ENCODE peak calls at places on chromosomes 3 and 15, in six cellular contexts. One of them, this sample, is unnamed.

GRCh38 chr15:81992523-81992922 is 53.3 kb downstream of the MEX3B start:
- DNase-seq in IMR-90: no peak
- DNase-seq in mesenchymal stem cell: no peak
- DNase-seq in H9: no peak
- DNase-seq in neuronal stem cell: no peak
- DNase-seq in H1: no peak
- DNase-seq in this sample: no peak

GRCh38 chr3:133797396-133798105 is 8.1 kb upstream of the SRPRB start:
- DNase-seq in H9: no peak
- DNase-seq in H1: no peak
- DNase-seq in IMR-90: peak; percentile 4
- DNase-seq in mesenchymal stem cell: no peak
- DNase-seq in neuronal stem cell: no peak
- DNase-seq in this sample: peak; percentile 81

GRCh38 chr3:30527186-30527585 is 79.2 kb upstream of the TGFBR2 start:
- DNase-seq in H9: no peak
- DNase-seq in IMR-90: no peak
- DNase-seq in H1: no peak
- DNase-seq in neuronal stem cell: no peak
- DNase-seq in mesenchymal stem cell: no peak
- DNase-seq in this sample: peak; percentile 91

GRCh38 chr3:114274929-114275328 is 18.9 kb upstream of the TIGIT start:
- DNase-seq in neuronal stem cell: no peak
- DNase-seq in H1: no peak
- DNase-seq in IMR-90: peak; percentile 51
- DNase-seq in mesenchymal stem cell: peak; percentile 14
- DNase-seq in H9: no peak
- DNase-seq in this sample: no peak

GRCh38 chr3:22225161-22225560 is 474.2 kb upstream of the ZNF385D start:
- DNase-seq in H9: no peak
- DNase-seq in IMR-90: no peak
- DNase-seq in mesenchymal stem cell: no peak
- DNase-seq in neuronal stem cell: no peak
- DNase-seq in H1: no peak
- DNase-seq in this sample: no peak

GRCh38 chr3:113264249-113264648 is 52.9 kb downstream of the BOC start:
- DNase-seq in H1: peak; percentile 59
- DNase-seq in mesenchymal stem cell: no peak
- DNase-seq in H9: peak; percentile 85
- DNase-seq in neuronal stem cell: peak; percentile 76
- DNase-seq in IMR-90: no peak
- DNase-seq in this sample: no peak

GRCh38 chr3:89332311-89333159 is 225.1 kb downstream of the EPHA3 start:
- DNase-seq in neuronal stem cell: no peak
- DNase-seq in H9: peak; percentile 34
- DNase-seq in H1: no peak
- DNase-seq in IMR-90: no peak
- DNase-seq in mesenchymal stem cell: peak; percentile 21
- DNase-seq in this sample: no peak

GRCh38 chr15:42171795-42172194 is 15.4 kb upstream of the PLA2G4F start:
- DNase-seq in IMR-90: no peak
- DNase-seq in mesenchymal stem cell: no peak
- DNase-seq in neuronal stem cell: no peak
- DNase-seq in H1: no peak
- DNase-seq in H9: no peak
- DNase-seq in this sample: no peak

GRCh38 chr15:78264304-78265136 is at the start of gene DNAJA4:
- DNase-seq in neuronal stem cell: no peak
- DNase-seq in H9: peak; percentile 69
- DNase-seq in H1: peak; percentile 68
- DNase-seq in IMR-90: no peak
- DNase-seq in mesenchymal stem cell: no peak
- DNase-seq in this sample: no peak

GRCh38 chr3:108412351-108412750 is 98.0 kb downstream of the MYH15 start:
- DNase-seq in IMR-90: no peak
- DNase-seq in neuronal stem cell: no peak
- DNase-seq in H9: no peak
- DNase-seq in mesenchymal stem cell: no peak
- DNase-seq in H1: no peak
- DNase-seq in this sample: peak; percentile 44

GRCh38 chr15:38147246-38147645 is 105.4 kb upstream of the SPRED1 start:
- DNase-seq in neuronal stem cell: no peak
- DNase-seq in mesenchymal stem cell: no peak
- DNase-seq in IMR-90: no peak
- DNase-seq in H9: no peak
- DNase-seq in H1: no peak
- DNase-seq in this sample: no peak

GRCh38 chr3:43190682-43191081 is 84.8 kb upstream of the POMGNT2 start:
- DNase-seq in mesenchymal stem cell: peak; percentile 64
- DNase-seq in IMR-90: peak; percentile 91
- DNase-seq in H1: no peak
- DNase-seq in neuronal stem cell: no peak
- DNase-seq in H9: no peak
- DNase-seq in this sample: peak; percentile 46

GRCh38 chr15:96087180-96087886 is 243.2 kb upstream of the NR2F2 start:
- DNase-seq in H9: peak; percentile 44
- DNase-seq in neuronal stem cell: peak; percentile 75
- DNase-seq in H1: no peak
- DNase-seq in mesenchymal stem cell: no peak
- DNase-seq in IMR-90: no peak
- DNase-seq in this sample: no peak

GRCh38 chr3:101780661-101781060 is 1.6 kb downstream of the NXPE3 start:
- DNase-seq in H1: no peak
- DNase-seq in H9: no peak
- DNase-seq in mesenchymal stem cell: peak; percentile 90
- DNase-seq in neuronal stem cell: no peak
- DNase-seq in IMR-90: peak; percentile 91
- DNase-seq in this sample: peak; percentile 30

GRCh38 chr3:136973352-136973751 is 15.6 kb downstream of the IL20RB start:
- DNase-seq in IMR-90: no peak
- DNase-seq in neuronal stem cell: no peak
- DNase-seq in H9: no peak
- DNase-seq in mesenchymal stem cell: no peak
- DNase-seq in H1: no peak
- DNase-seq in this sample: no peak

GRCh38 chr3:1766384-1766783 is 332.3 kb upstream of the CNTN4 start:
- DNase-seq in neuronal stem cell: no peak
- DNase-seq in IMR-90: no peak
- DNase-seq in H1: no peak
- DNase-seq in mesenchymal stem cell: no peak
- DNase-seq in H9: no peak
- DNase-seq in this sample: no peak

GRCh38 chr15:70127797-70128756 is 30.4 kb upstream of the TLE3 start:
- DNase-seq in mesenchymal stem cell: no peak
- DNase-seq in H9: no peak
- DNase-seq in neuronal stem cell: no peak
- DNase-seq in H1: no peak
- DNase-seq in IMR-90: no peak
- DNase-seq in this sample: no peak

GRCh38 chr3:196654691-196655090 is 15.2 kb downstream of the NRROS start:
- DNase-seq in IMR-90: no peak
- DNase-seq in neuronal stem cell: no peak
- DNase-seq in H9: no peak
- DNase-seq in H1: no peak
- DNase-seq in mesenchymal stem cell: peak; percentile 57
- DNase-seq in this sample: no peak

GRCh38 chr3:169604568-169604967 is 58.9 kb downstream of the MECOM start:
- DNase-seq in neuronal stem cell: no peak
- DNase-seq in H1: no peak
- DNase-seq in mesenchymal stem cell: no peak
- DNase-seq in IMR-90: no peak
- DNase-seq in H9: peak; percentile 36
- DNase-seq in this sample: no peak

GRCh38 chr3:71582612-71583568 is 638 bp downstream of the FOXP1 start:
- DNase-seq in mesenchymal stem cell: peak; percentile 51
- DNase-seq in H1: peak; percentile 77
- DNase-seq in neuronal stem cell: peak; percentile 80
- DNase-seq in H9: peak; percentile 74
- DNase-seq in IMR-90: peak; percentile 31
- DNase-seq in this sample: peak; percentile 84

GRCh38 chr3:36893137-36893557 is 51.7 kb downstream of the TRANK1 start:
- DNase-seq in H9: no peak
- DNase-seq in IMR-90: peak; percentile 76
- DNase-seq in neuronal stem cell: no peak
- DNase-seq in H1: peak; percentile 22
- DNase-seq in mesenchymal stem cell: peak; percentile 86
- DNase-seq in this sample: peak; percentile 17

GRCh38 chr3:43869491-43869890 is 178.8 kb downstream of the ABHD5 start:
- DNase-seq in neuronal stem cell: no peak
- DNase-seq in H9: no peak
- DNase-seq in mesenchymal stem cell: no peak
- DNase-seq in H1: no peak
- DNase-seq in IMR-90: no peak
- DNase-seq in this sample: no peak

DNA sequence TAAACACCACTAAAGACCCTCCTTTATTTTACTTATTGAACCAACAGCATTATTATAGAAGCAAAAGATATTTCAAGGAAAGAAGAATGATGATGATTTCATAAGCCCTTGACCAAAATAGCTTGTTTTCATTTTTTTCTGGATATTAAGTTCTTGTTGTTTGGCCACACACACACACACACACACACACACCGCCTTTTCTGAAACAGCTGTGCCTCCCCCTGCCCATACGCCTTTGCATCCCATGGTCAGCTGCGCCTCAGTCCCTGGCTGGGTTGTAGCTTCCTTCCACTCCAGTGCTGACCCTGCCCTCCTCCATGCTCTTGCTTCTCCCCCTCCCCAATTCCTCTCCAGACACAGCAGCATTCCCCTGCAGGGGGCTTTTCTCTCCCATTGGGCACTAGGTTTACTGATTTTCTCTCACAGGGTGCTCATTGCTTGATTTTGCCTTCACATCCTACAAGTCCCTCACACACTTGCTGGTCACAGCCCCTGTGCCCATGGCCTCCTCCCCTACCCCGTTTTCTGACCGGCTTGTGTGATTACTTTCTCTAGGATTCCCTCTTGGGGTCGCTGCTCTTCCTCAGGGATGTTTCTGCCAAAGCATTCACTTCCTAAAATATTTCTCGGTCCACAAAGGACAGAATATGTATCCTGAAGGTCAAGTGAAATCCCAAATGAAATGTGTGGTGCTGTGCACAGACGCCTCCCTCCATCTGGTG is 18.4 kb downstream of the MESP1 start:
- DNase-seq in H9: no peak
- DNase-seq in mesenchymal stem cell: no peak
- DNase-seq in H1: no peak
- DNase-seq in IMR-90: no peak
- DNase-seq in neuronal stem cell: no peak
- DNase-seq in this sample: no peak
- H3K14ac ChIP-seq in H9: peak overlapping the region; percentile 28
- H3K14ac ChIP-seq in mesenchymal stem cell: no peak overlapping the region
- H3K14ac ChIP-seq in H1: no peak overlapping the region
- H3K14ac ChIP-seq in IMR-90: no peak overlapping the region
- H3K14ac ChIP-seq in neuronal stem cell: no peak overlapping the region
- H3K14ac ChIP-seq in this sample: no peak overlapping the region

GRCh38 chr3:4977889-4978258 is 1.4 kb upstream of the BHLHE40 start:
- DNase-seq in neuronal stem cell: no peak
- DNase-seq in H9: no peak
- DNase-seq in H1: no peak
- DNase-seq in mesenchymal stem cell: no peak
- DNase-seq in IMR-90: no peak
- DNase-seq in this sample: peak; percentile 63
- H3K18ac ChIP-seq in neuronal stem cell: peak overlapping the region; percentile 89
- H3K18ac ChIP-seq in H9: no peak overlapping the region
- H3K18ac ChIP-seq in H1: peak overlapping the region; percentile 85
- H3K18ac ChIP-seq in mesenchymal stem cell: peak overlapping the region; percentile 91
- H3K18ac ChIP-seq in IMR-90: peak overlapping the region; percentile 67
- H3K18ac ChIP-seq in this sample: peak overlapping the region; percentile 99

GRCh38 chr3:121414924-121415323 is 130.9 kb downstream of the POLQ start:
- DNase-seq in mesenchymal stem cell: no peak
- DNase-seq in H9: no peak
- DNase-seq in neuronal stem cell: no peak
- DNase-seq in IMR-90: no peak
- DNase-seq in H1: no peak
- DNase-seq in this sample: peak; percentile 89

GRCh38 chr3:121418182-121418581 is 127.6 kb downstream of the POLQ start:
- DNase-seq in neuronal stem cell: no peak
- DNase-seq in H1: no peak
- DNase-seq in IMR-90: no peak
- DNase-seq in mesenchymal stem cell: no peak
- DNase-seq in H9: no peak
- DNase-seq in this sample: peak; percentile 79
- H3K14ac ChIP-seq in neuronal stem cell: no peak overlapping the region
- H3K14ac ChIP-seq in H1: no peak overlapping the region
- H3K14ac ChIP-seq in IMR-90: no peak overlapping the region
- H3K14ac ChIP-seq in mesenchymal stem cell: no peak overlapping the region
- H3K14ac ChIP-seq in H9: no peak overlapping the region
- H3K14ac ChIP-seq in this sample: no peak overlapping the region

DNA sequence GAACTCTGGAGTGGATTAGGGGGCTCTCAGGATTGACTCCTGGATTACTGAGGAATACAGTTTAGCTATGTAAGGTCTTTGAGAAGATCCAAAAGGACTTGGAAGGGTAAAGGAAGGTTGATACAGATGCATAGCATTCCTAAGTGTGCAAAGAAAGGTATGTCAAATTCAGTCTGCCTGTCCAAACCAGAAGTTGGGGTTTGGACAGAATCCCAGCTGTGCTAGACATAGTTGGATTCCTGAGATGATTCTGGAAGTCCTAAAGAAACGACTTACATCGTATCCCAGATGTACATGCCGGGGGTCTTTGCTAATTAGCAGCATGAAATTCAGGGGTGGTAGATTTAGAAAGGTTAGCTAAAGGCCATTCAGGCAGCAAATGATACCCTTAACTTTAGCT is 97.7 kb upstream of the TSPAN3 start:
- DNase-seq in mesenchymal stem cell: no peak
- DNase-seq in H9: no peak
- DNase-seq in H1: no peak
- DNase-seq in neuronal stem cell: no peak
- DNase-seq in IMR-90: peak; percentile 31
- DNase-seq in this sample: no peak
- H3K18ac ChIP-seq in mesenchymal stem cell: no peak overlapping the region
- H3K18ac ChIP-seq in H9: no peak overlapping the region
- H3K18ac ChIP-seq in H1: no peak overlapping the region
- H3K18ac ChIP-seq in neuronal stem cell: no peak overlapping the region
- H3K18ac ChIP-seq in IMR-90: no peak overlapping the region
- H3K18ac ChIP-seq in this sample: no peak overlapping the region

GRCh38 chr3:15905041-15905440 is 107.3 kb upstream of the ANKRD28 start:
- DNase-seq in H1: no peak
- DNase-seq in neuronal stem cell: no peak
- DNase-seq in H9: no peak
- DNase-seq in mesenchymal stem cell: no peak
- DNase-seq in IMR-90: no peak
- DNase-seq in this sample: peak; percentile 28
- H3K14ac ChIP-seq in H1: no peak overlapping the region
- H3K14ac ChIP-seq in neuronal stem cell: no peak overlapping the region
- H3K14ac ChIP-seq in H9: no peak overlapping the region
- H3K14ac ChIP-seq in mesenchymal stem cell: no peak overlapping the region
- H3K14ac ChIP-seq in IMR-90: no peak overlapping the region
- H3K14ac ChIP-seq in this sample: no peak overlapping the region